ENCODE peak calls at places on chromosomes 6 and 20, in eight cellular contexts. X, A, B, M, U, R, G and P are unnamed samples.

GRCh38 chr6:3294921-3295871 is 36.4 kb downstream of the PSMG4 start:
- DNase-seq in X (no peak), M (no peak), R (peak; percentile 74), A (no peak), U (no peak), G (no peak), B (no peak), P (no peak)

GRCh38 chr6:3301506-3301905 is 42.8 kb downstream of the PSMG4 start:
- DNase-seq in X (no peak), A (no peak), U (no peak), M (no peak), G (no peak), B (no peak), R (no peak), P (no peak)

GRCh38 chr6:166733900-166734299 is 106.8 kb upstream of the RPS6KA2 start:
- DNase-seq in A (no peak), B (no peak), R (no peak), M (no peak), X (no peak), G (no peak), U (no peak), P (no peak)

GRCh38 chr6:52734072-52734471 is 29.2 kb downstream of the GSTA2 start:
- DNase-seq in M (no peak), G (no peak), A (no peak), B (no peak), U (no peak), X (no peak), R (no peak), P (no peak)

GRCh38 chr6:41676406-41676805 is 38.1 kb downstream of the MDFI start:
- DNase-seq in A (no peak), U (no peak), M (no peak), B (no peak), R (no peak), X (no peak), G (no peak), P (no peak)

GRCh38 chr20:10987651-10988383 is 314.0 kb upstream of the JAG1 start:
- DNase-seq in A (no peak), X (no peak), G (no peak), B (no peak), U (peak; percentile 15), M (no peak), R (no peak), P (no peak)

GRCh38 chr6:107108201-107108890 is 7.0 kb downstream of the BEND3 start:
- DNase-seq in M (no peak), R (no peak), U (no peak), A (no peak), G (no peak), X (no peak), B (no peak), P (peak; percentile 81)

GRCh38 chr6:41966961-41967311 is 25.3 kb upstream of the CCND3 start:
- DNase-seq in G (no peak), B (no peak), X (no peak), U (peak; percentile 13), R (no peak), A (no peak), M (no peak), P (peak; percentile 85)

GRCh38 chr20:21698494-21699215 is 6.8 kb upstream of the PAX1 start:
- DNase-seq in B (no peak), G (no peak), M (no peak), U (no peak), R (no peak), X (no peak), A (no peak), P (no peak)

GRCh38 chr6:45923831-45924391 is 91.7 kb downstream of the CLIC5 start:
- DNase-seq in A (no peak), U (peak; percentile 74), X (no peak), B (no peak), M (no peak), G (no peak), R (no peak), P (no peak)

GRCh38 chr6:170050591-170051041 is 240.3 kb downstream of the DLL1 start:
- DNase-seq in R (no peak), A (no peak), X (no peak), B (no peak), M (peak; percentile 12), U (no peak), G (no peak), P (no peak)

GRCh38 chr6:127402890-127403617 is 56.1 kb downstream of the KIAA0408 start:
- DNase-seq in B (no peak), U (no peak), A (no peak), X (no peak), G (no peak), R (no peak), M (no peak), P (no peak)

GRCh38 chr20:47392015-47392720 is 35.7 kb upstream of the ZMYND8 start:
- DNase-seq in M (no peak), G (no peak), X (no peak), U (peak; percentile 91), A (no peak), B (peak; percentile 17), R (no peak), P (peak; percentile 48)

GRCh38 chr6:1055015-1055921 is 256.6 kb upstream of the FOXQ1 start:
- DNase-seq in B (no peak), G (no peak), U (no peak), X (no peak), R (no peak), A (no peak), M (no peak), P (no peak)

GRCh38 chr6:128754658-128755256 is 128.2 kb upstream of the LAMA2 start:
- DNase-seq in A (no peak), U (no peak), X (no peak), B (no peak), M (no peak), R (no peak), G (no peak), P (no peak)

GRCh38 chr20:884983-885952 is 30.9 kb downstream of the ANGPT4 start:
- DNase-seq in A (peak; percentile 91), B (peak; percentile 57), G (no peak), X (no peak), U (peak; percentile 19), M (peak; percentile 25), R (no peak), P (no peak)

GRCh38 chr20:1881240-1881835 is 13.9 kb upstream of the SIRPA start:
- DNase-seq in G (no peak), X (no peak), B (peak; percentile 45), U (no peak), M (peak; percentile 61), R (peak; percentile 95), A (no peak), P (no peak)

GRCh38 chr20:56778765-56779195 is 149.7 kb downstream of the TFAP2C start:
- DNase-seq in R (no peak), G (no peak), U (peak; percentile 52), X (no peak), B (peak; percentile 28), M (no peak), A (peak; percentile 28), P (peak; percentile 23)

GRCh38 chr6:107871981-107872380 is 47.9 kb upstream of the SCML4 start:
- DNase-seq in R (no peak), A (no peak), M (no peak), U (peak; percentile 42), X (no peak), G (no peak), B (no peak), P (no peak)

GRCh38 chr20:24812356-24812755 is 136.7 kb upstream of the CST7 start:
- DNase-seq in A (no peak), R (no peak), G (no peak), M (no peak), B (no peak), X (no peak), U (no peak), P (no peak)

GRCh38 chr6:136751478-136751956 is 40.8 kb downstream of the MAP3K5 start:
- DNase-seq in G (no peak), R (no peak), M (no peak), U (no peak), X (no peak), B (no peak), A (no peak), P (no peak)

GRCh38 chr6:2957696-2958330 is 13.6 kb downstream of the SERPINB6 start:
- DNase-seq in R (no peak), U (no peak), B (peak; percentile 71), G (no peak), M (peak; percentile 52), A (no peak), X (no peak), P (no peak)

GRCh38 chr20:61828891-61829290 is 236.8 kb downstream of the TAF4 start:
- DNase-seq in G (no peak), M (no peak), A (no peak), R (peak; percentile 37), X (no peak), B (no peak), U (no peak), P (no peak)

DNA sequence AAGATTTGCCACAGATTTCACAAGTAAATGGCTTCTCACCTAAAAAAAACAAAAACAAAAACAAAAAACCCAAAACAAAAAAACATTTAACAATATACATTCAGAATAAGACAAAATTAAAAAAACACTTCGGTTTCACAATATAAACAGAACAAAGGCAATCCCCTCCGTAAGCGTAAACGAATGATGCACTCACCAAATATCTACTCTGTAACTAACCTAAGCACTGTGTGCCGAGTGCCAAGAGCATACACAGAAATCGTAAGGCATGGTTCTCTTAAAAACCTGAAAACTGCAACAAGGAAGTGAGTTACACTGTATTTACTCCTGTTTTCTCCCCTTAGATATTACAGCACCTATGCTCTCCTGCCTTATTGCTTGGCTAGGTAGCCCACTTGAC is 12.1 kb upstream of the MICAL1 start:
- DNase-seq in U (no peak), X (no peak), M (no peak), G (no peak), R (no peak), B (no peak), A (no peak), P (no peak)
- H3K36me3 ChIP-seq in U (peaks cover 17% of the 10 kb centered on the region), X (peaks cover 49% of the 10 kb centered on the region), M (peaks cover 20% of the 10 kb centered on the region), G (peaks cover 41% of the 10 kb centered on the region), R (peaks cover 59% of the 10 kb centered on the region), B (peaks cover 76% of the 10 kb centered on the region), A (peaks cover 21% of the 10 kb centered on the region), P (peaks cover 3% of the 10 kb centered on the region)

GRCh38 chr6:144439016-144439415 is 153.9 kb downstream of the UTRN start:
- DNase-seq in A (no peak), X (no peak), M (no peak), U (no peak), R (no peak), G (no peak), B (no peak), P (no peak)
- H3K36me3 ChIP-seq in A (peaks cover 47% of the 10 kb centered on the region), X (peaks cover 9% of the 10 kb centered on the region), M (peaks cover 16% of the 10 kb centered on the region), U (peaks cover 6% of the 10 kb centered on the region), R (peaks cover 15% of the 10 kb centered on the region), G (peaks cover 60% of the 10 kb centered on the region), B (peaks cover 65% of the 10 kb centered on the region), P (peaks cover 2% of the 10 kb centered on the region)

DNA sequence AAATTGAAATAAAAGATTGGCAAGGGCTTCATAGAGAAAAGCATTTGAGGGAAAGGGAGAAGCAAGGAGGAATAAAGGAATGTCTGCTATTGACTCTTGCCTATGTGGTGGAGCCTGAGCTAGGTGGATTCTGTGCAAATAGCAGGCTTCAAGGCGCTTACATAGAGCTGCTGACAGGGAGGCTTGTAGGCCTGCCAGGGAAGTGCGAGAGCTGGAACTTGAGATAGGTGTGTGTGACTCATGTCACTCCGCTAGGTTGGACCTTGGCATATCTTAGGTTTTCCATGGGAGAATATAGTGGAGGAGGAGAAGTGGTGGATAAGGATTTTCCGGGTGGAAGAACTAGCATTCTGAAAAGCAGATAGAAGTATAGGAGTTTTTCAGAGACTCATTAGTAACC is 14.0 kb downstream of the SNRNP48 start:
- DNase-seq in X (no peak), A (peak; percentile 80), B (peak; percentile 53), G (no peak), R (no peak), U (no peak), M (peak; percentile 35), P (no peak)
- H3K36me3 ChIP-seq in X (peaks cover 65% of the 10 kb centered on the region), A (peaks cover 90% of the 10 kb centered on the region), B (peaks cover 98% of the 10 kb centered on the region), G (peaks cover 61% of the 10 kb centered on the region), R (peaks cover 94% of the 10 kb centered on the region), U (peaks cover 14% of the 10 kb centered on the region), M (peaks cover 33% of the 10 kb centered on the region), P (no peaks in the 10 kb centered on the region)

GRCh38 chr6:30651143-30651542 is 4.2 kb downstream of the C6orf136 start:
- DNase-seq in U (no peak), B (no peak), M (no peak), X (no peak), R (no peak), A (no peak), G (no peak), P (no peak)
- H3K36me3 ChIP-seq in U (peaks cover 3% of the 10 kb centered on the region), B (peaks cover 68% of the 10 kb centered on the region), M (peaks cover 23% of the 10 kb centered on the region), X (peaks cover 3% of the 10 kb centered on the region), R (peaks cover 52% of the 10 kb centered on the region), A (peaks cover 49% of the 10 kb centered on the region), G (peaks cover 39% of the 10 kb centered on the region), P (peaks cover 2% of the 10 kb centered on the region)